ENCODE peak calls at places on chromosomes 11 and 22, in four cellular contexts. One of them, this sample, is unnamed.

GRCh38 chr11:2743427-2744110 is 43.8 kb upstream of the KCNQ1OT1 start:
- DNase-seq in K562: no peak
- DNase-seq in IMR-90: no peak
- DNase-seq in SK-N-SH: no peak
- DNase-seq in this sample: no peak

GRCh38 chr22:49181942-49182341 is 645.7 kb downstream of the BRD1 start:
- DNase-seq in K562: no peak
- DNase-seq in IMR-90: no peak
- DNase-seq in SK-N-SH: no peak
- DNase-seq in this sample: no peak

GRCh38 chr11:83725718-83726117 is 439.6 kb upstream of the CCDC90B start:
- DNase-seq in K562: no peak
- DNase-seq in IMR-90: no peak
- DNase-seq in SK-N-SH: no peak
- DNase-seq in this sample: peak; percentile 28

GRCh38 chr22:49005557-49005956 is 822.1 kb downstream of the BRD1 start:
- DNase-seq in K562: no peak
- DNase-seq in IMR-90: no peak
- DNase-seq in SK-N-SH: no peak
- DNase-seq in this sample: no peak

GRCh38 chr11:119361056-119361787 is 14.7 kb upstream of the MFRP start:
- DNase-seq in K562: peak; percentile 83
- DNase-seq in IMR-90: peak; percentile 87
- DNase-seq in SK-N-SH: peak; percentile 26
- DNase-seq in this sample: no peak

GRCh38 chr22:19143967-19144400 is 467 bp downstream of the ESS2 start:
- DNase-seq in K562: peak; percentile 79
- DNase-seq in IMR-90: peak; percentile 18
- DNase-seq in SK-N-SH: no peak
- DNase-seq in this sample: no peak

GRCh38 chr22:48433647-48434046 is 1394.0 kb downstream of the BRD1 start:
- DNase-seq in K562: no peak
- DNase-seq in IMR-90: no peak
- DNase-seq in SK-N-SH: no peak
- DNase-seq in this sample: no peak

GRCh38 chr11:20042717-20043392 is 117.4 kb downstream of the DBX1 start:
- DNase-seq in K562: no peak
- DNase-seq in IMR-90: no peak
- DNase-seq in SK-N-SH: no peak
- DNase-seq in this sample: no peak

GRCh38 chr22:23249506-23250423 is 69.5 kb downstream of the BCR start:
- DNase-seq in K562: peak; percentile 59
- DNase-seq in IMR-90: no peak
- DNase-seq in SK-N-SH: peak; percentile 83
- DNase-seq in this sample: no peak

GRCh38 chr11:121591405-121592033 is 138.8 kb upstream of the SORL1-AS1 start:
- DNase-seq in K562: peak; percentile 63
- DNase-seq in IMR-90: peak; percentile 80
- DNase-seq in SK-N-SH: peak; percentile 78
- DNase-seq in this sample: peak; percentile 82

GRCh38 chr22:21593406-21594232 is 26.1 kb downstream of the UBE2L3 start:
- DNase-seq in K562: peak; percentile 87
- DNase-seq in IMR-90: no peak
- DNase-seq in SK-N-SH: peak; percentile 32
- DNase-seq in this sample: no peak

GRCh38 chr22:28047740-28048139 is 128.7 kb upstream of the PITPNB start:
- DNase-seq in K562: no peak
- DNase-seq in IMR-90: no peak
- DNase-seq in SK-N-SH: no peak
- DNase-seq in this sample: no peak

GRCh38 chr22:32622004-32622761 is 147.6 kb downstream of the FBXO7 start:
- DNase-seq in K562: no peak
- DNase-seq in IMR-90: peak; percentile 94
- DNase-seq in SK-N-SH: no peak
- DNase-seq in this sample: no peak
- H2AFZ ChIP-seq in K562: peak overlapping the region; percentile 74
- H2AFZ ChIP-seq in IMR-90: peak overlapping the region; percentile 92
- H2AFZ ChIP-seq in SK-N-SH: no peak overlapping the region
- H2AFZ ChIP-seq in this sample: no peak overlapping the region

GRCh38 chr11:3853935-3854659 is 1.4 kb upstream of the STIM1 start:
- DNase-seq in K562: no peak
- DNase-seq in IMR-90: no peak
- DNase-seq in SK-N-SH: no peak
- DNase-seq in this sample: peak; percentile 86
- TF ChIP-seq RCOR1 in K562: no peak
- TF ChIP-seq RCOR1 in IMR-90: no peak
- TF ChIP-seq RCOR1 in SK-N-SH: no peak
- TF ChIP-seq RCOR1 in this sample: no peak

DNA sequence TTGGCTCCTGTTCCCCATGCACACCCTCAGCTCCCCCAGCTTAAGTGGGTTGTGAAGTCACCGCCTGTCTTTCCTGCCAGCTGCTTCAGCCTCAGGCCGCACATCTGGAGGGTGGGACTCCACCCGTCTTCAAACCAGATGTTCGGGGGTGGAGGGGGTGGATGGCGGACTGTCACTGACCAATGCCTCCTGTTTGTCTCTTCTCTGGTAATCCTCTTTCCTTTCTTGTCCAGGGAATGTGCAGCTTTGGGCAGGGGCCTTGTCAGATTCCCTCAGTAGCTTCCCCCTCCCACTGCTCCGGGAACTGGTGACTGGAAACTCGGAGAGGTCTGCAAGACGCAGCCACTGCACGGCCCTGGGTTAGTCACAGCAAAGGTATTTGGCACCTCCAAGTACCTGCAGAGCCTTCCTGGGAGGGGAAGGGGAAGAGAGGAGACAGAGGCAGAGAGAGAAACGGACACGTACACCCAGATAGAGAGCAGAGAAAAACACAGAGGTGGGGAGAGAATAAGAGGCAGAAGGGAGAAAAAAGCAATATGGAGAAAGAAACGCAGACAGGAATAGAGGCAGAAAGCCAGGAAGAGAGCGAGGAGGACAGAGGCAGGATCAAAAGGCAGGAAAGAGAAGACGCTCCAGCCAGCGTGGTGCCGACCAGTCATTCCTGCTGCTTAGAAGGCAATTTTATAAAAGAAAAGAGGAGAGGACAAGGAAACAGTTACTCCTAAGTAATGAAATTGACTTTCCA is 56.1 kb upstream of the TIMP3 start:
- DNase-seq in K562: no peak
- DNase-seq in IMR-90: peak; percentile 55
- DNase-seq in SK-N-SH: peak; percentile 78
- DNase-seq in this sample: no peak
- H2AFZ ChIP-seq in K562: no peak overlapping the region
- H2AFZ ChIP-seq in IMR-90: peak overlapping the region; percentile 44
- H2AFZ ChIP-seq in SK-N-SH: no peak overlapping the region
- H2AFZ ChIP-seq in this sample: no peak overlapping the region

GRCh38 chr22:30704978-30705377 is 10.3 kb downstream of the OSBP2 start:
- DNase-seq in K562: no peak
- DNase-seq in IMR-90: no peak
- DNase-seq in SK-N-SH: no peak
- DNase-seq in this sample: no peak

GRCh38 chr22:30702856-30703255 is 8.2 kb downstream of the OSBP2 start:
- DNase-seq in K562: no peak
- DNase-seq in IMR-90: no peak
- DNase-seq in SK-N-SH: no peak
- DNase-seq in this sample: no peak

GRCh38 chr22:30701872-30702271 is 7.2 kb downstream of the OSBP2 start:
- DNase-seq in K562: no peak
- DNase-seq in IMR-90: peak; percentile 61
- DNase-seq in SK-N-SH: no peak
- DNase-seq in this sample: no peak

GRCh38 chr22:30705710-30706651 is 11.3 kb downstream of the OSBP2 start:
- DNase-seq in K562: no peak
- DNase-seq in IMR-90: peak; percentile 80
- DNase-seq in SK-N-SH: no peak
- DNase-seq in this sample: peak; percentile 72
- TF ChIP-seq RCOR1 in K562: no peak
- TF ChIP-seq RCOR1 in IMR-90: no peak
- TF ChIP-seq RCOR1 in SK-N-SH: no peak
- TF ChIP-seq RCOR1 in this sample: no peak

DNA sequence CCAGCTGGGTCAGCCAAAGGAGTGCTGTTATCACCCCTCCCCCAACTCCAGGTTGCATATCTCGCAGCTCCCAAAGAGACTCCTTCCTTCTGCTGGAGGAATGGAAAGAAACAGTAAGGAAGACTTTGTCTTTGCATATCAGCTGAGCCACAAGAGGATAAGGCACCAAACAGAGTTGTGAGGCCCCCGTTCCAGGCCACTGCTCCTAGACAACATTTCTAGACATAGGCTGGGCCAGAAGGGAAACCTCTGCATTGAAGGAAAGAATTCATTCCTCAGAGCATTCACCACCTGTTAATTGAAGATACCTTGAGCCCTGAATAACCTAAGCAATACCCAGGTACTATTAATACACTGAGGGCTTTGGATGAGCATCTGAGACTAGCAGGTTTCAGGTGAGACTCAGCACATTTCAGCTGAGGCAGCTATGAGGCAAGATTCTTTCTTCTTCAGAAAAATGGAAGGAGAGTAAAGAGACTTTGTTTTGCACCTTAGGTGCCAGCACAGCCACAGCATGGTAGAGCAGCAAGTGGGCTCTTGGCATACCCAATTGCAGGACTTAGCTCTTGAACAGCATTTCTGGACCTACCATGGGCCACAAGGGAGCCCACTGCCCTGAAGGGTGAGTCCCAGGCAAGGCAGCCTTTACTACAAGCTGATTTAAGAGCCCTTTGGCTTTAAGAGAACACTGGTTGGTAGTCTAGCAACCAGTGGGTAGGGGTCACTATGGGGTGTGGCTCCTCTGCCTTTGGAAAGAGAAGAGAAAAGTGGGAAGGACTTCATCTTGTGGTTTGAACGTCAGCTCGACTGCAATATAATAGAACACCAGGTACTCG is 73.0 kb downstream of the GLYATL1 start:
- DNase-seq in K562: no peak
- DNase-seq in IMR-90: no peak
- DNase-seq in SK-N-SH: no peak
- DNase-seq in this sample: no peak
- H2AFZ ChIP-seq in K562: no peak overlapping the region
- H2AFZ ChIP-seq in IMR-90: no peak overlapping the region
- H2AFZ ChIP-seq in SK-N-SH: no peak overlapping the region
- H2AFZ ChIP-seq in this sample: no peak overlapping the region

DNA sequence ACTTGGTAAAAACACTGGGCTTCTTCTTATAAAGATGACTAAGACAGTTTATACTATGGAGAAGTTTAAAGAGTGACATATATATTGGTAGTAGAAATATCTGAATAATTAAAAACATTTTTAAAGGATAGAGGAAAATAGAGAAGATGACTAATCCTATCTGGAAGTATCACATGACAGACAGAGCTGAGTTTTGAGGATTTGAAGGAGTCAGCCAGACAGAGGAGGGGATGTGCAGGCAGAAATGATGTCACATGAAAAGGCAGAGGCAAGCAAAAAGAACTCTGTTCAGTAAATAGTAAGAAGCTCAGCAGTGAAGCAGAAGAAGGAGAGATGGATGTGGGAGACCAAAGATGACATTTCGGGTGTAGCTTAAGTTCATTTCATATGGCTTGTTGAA is 1.6 kb downstream of the OR10A2 start:
- DNase-seq in K562: no peak
- DNase-seq in IMR-90: peak; percentile 58
- DNase-seq in SK-N-SH: no peak
- DNase-seq in this sample: no peak
- TF ChIP-seq RCOR1 in K562: no peak
- TF ChIP-seq RCOR1 in IMR-90: no peak
- TF ChIP-seq RCOR1 in SK-N-SH: no peak
- TF ChIP-seq RCOR1 in this sample: no peak

GRCh38 chr11:117824571-117825537 is at the start of gene FXYD2:
- DNase-seq in K562: no peak
- DNase-seq in IMR-90: no peak
- DNase-seq in SK-N-SH: no peak
- DNase-seq in this sample: no peak
- H2AFZ ChIP-seq in K562: no peak within 1 kb of the TSS
- H2AFZ ChIP-seq in IMR-90: peak within 1 kb of the TSS; percentile 76
- H2AFZ ChIP-seq in SK-N-SH: no peak within 1 kb of the TSS
- H2AFZ ChIP-seq in this sample: peak within 1 kb of the TSS; percentile 36

DNA sequence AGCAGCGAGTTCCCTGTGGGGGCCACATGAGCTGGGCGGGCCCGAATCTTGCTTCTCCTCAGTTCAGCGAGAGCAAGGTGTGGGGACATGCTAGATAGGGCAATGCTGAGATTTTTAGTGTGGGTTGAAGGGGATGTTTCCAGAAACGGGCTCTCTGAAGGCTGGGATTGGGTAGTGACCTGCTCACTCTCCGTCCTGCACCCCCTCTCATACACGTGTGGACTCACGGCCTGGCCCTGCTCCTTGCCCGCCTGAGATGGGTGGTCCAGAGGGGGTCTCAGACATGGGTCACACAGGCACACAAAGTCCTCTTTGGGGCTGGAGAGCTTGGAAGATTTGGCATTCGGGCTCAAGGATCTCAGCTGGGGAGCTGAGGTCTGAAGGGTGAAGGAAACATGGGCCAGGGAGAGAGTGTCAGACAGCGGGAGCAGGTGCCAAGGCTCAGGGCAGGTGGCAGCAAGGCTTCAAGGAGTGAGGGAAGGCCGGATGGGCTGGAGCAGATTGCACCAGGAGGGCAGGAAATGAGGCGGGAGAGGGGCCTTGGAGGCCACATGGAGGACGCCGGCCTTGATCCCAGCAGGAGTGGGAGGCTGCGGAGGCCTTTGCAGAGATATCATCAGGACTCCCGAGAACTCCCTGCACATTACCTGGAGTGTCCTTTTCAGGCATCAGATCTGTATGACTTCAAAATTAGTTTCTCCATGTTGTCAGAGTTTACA is 74.1 kb downstream of the PARVB start:
- DNase-seq in K562: no peak
- DNase-seq in IMR-90: no peak
- DNase-seq in SK-N-SH: no peak
- DNase-seq in this sample: no peak
- TF ChIP-seq RCOR1 in K562: no peak
- TF ChIP-seq RCOR1 in IMR-90: no peak
- TF ChIP-seq RCOR1 in SK-N-SH: no peak
- TF ChIP-seq RCOR1 in this sample: no peak

GRCh38 chr22:39173787-39174497 is 21.5 kb upstream of the CBX7 start:
- DNase-seq in K562: no peak
- DNase-seq in IMR-90: no peak
- DNase-seq in SK-N-SH: no peak
- DNase-seq in this sample: no peak
- H2AFZ ChIP-seq in K562: peak overlapping the region; percentile 23
- H2AFZ ChIP-seq in IMR-90: peak overlapping the region; percentile 81
- H2AFZ ChIP-seq in SK-N-SH: no peak overlapping the region
- H2AFZ ChIP-seq in this sample: peak overlapping the region; percentile 45

This sample was measured in GM12878.